ENCODE peak calls at places on chromosomes 12 and 14, in ten cellular contexts. L, C, Z, S, N, Y, R, U, B and P are unnamed samples.

GRCh38 chr14:37326434-37326833 is 128.7 kb downstream of the MIPOL1 start:
- DNase-seq in L (no peak), C (no peak), Z (no peak), S (no peak), N (no peak), Y (no peak), R (no peak), U (no peak), B (no peak), P (no peak)

GRCh38 chr14:75886661-75887348 is 95.0 kb downstream of the TGFB3 start:
- DNase-seq in L (no peak), C (no peak), Z (peak; percentile 54), S (no peak), N (no peak), Y (no peak), R (no peak), U (no peak), B (no peak), P (no peak)

GRCh38 chr12:132392389-132393244 is 63.2 kb upstream of the GALNT9 start:
- DNase-seq in L (no peak), C (no peak), Z (no peak), S (peak; percentile 43), N (no peak), Y (no peak), R (peak; percentile 45), U (no peak), B (peak; percentile 36), P (no peak)

GRCh38 chr12:57435288-57435687 is 704 bp downstream of the INHBC start:
- DNase-seq in L (no peak), C (no peak), Z (no peak), S (no peak), N (no peak), Y (no peak), R (no peak), U (no peak), B (no peak), P (no peak)

GRCh38 chr12:96236221-96236822 is 42.1 kb downstream of the ELK3 start:
- DNase-seq in L (no peak), C (no peak), Z (no peak), S (no peak), N (no peak), Y (peak; percentile 19), R (no peak), U (peak; percentile 76), B (no peak), P (peak; percentile 56)

GRCh38 chr14:35573911-35574310 is 39.9 kb downstream of the INSM2 start:
- DNase-seq in L (no peak), C (no peak), Z (no peak), S (no peak), N (no peak), Y (no peak), R (no peak), U (no peak), B (no peak), P (no peak)

GRCh38 chr12:123223241-123223668 is 9.7 kb downstream of the MPHOSPH9 start:
- DNase-seq in L (no peak), C (peak; percentile 8), Z (no peak), S (no peak), N (no peak), Y (no peak), R (no peak), U (no peak), B (no peak), P (no peak)

GRCh38 chr12:57456145-57456700 is 1.1 kb downstream of the INHBE start:
- DNase-seq in L (no peak), C (no peak), Z (peak; percentile 56), S (no peak), N (no peak), Y (no peak), R (no peak), U (no peak), B (no peak), P (no peak)

GRCh38 chr14:46322076-46322475 is 329.5 kb downstream of the RPL10L start:
- DNase-seq in L (no peak), C (no peak), Z (peak; percentile 28), S (no peak), N (no peak), Y (no peak), R (no peak), U (no peak), B (no peak), P (no peak)

GRCh38 chr14:77825895-77826519 is 26.1 kb downstream of the ADCK1 start:
- DNase-seq in L (no peak), C (no peak), Z (no peak), S (no peak), N (no peak), Y (peak; percentile 52), R (no peak), U (peak; percentile 59), B (no peak), P (no peak)

GRCh38 chr12:105226219-105226618 is 9.8 kb downstream of the APPL2 start:
- DNase-seq in L (no peak), C (no peak), Z (no peak), S (peak; percentile 79), N (peak; percentile 86), Y (peak; percentile 78), R (peak; percentile 94), U (peak; percentile 63), B (no peak), P (peak; percentile 79)

GRCh38 chr12:79725987-79726386 is 35.2 kb upstream of the PAWR start:
- DNase-seq in L (peak; percentile 28), C (no peak), Z (peak; percentile 90), S (no peak), N (peak; percentile 36), Y (no peak), R (no peak), U (no peak), B (no peak), P (no peak)

GRCh38 chr14:44589180-44589579 is 82.1 kb upstream of the FSCB start:
- DNase-seq in L (peak; percentile 12), C (no peak), Z (peak; percentile 24), S (no peak), N (no peak), Y (no peak), R (no peak), U (no peak), B (no peak), P (no peak)

GRCh38 chr12:83092101-83092500 is 405.4 kb downstream of the TMTC2 start:
- DNase-seq in L (no peak), C (no peak), Z (no peak), S (no peak), N (no peak), Y (no peak), R (no peak), U (no peak), B (no peak), P (no peak)

GRCh38 chr12:82055391-82055790 is 296.2 kb upstream of the PPFIA2 start:
- DNase-seq in L (no peak), C (no peak), Z (peak; percentile 1), S (no peak), N (no peak), Y (no peak), R (no peak), U (no peak), B (no peak), P (no peak)